ENCODE peak calls at places on chromosomes 13 and 19, in nine cellular contexts. N, V, G, X, T, D, C, E and S are unnamed samples.

GRCh38 chr19:2036424-2036823 is 14.6 kb downstream of the MKNK2 start:
- DNase-seq in E (no peak), G (no peak), N (no peak), X (no peak), D (no peak), T (no peak), C (no peak), V (no peak), S (no peak)

GRCh38 chr13:85503797-85504196 is 295.4 kb downstream of the SLITRK6 start:
- DNase-seq in N (no peak), T (no peak), D (no peak), C (no peak), E (no peak), V (no peak), G (peak), X (no peak), S (no peak)

GRCh38 chr13:113621046-113621445 is 36.5 kb downstream of the TFDP1 start:
- DNase-seq in C (no peak), G (no peak), V (no peak), T (no peak), N (no peak), E (no peak), X (no peak), D (no peak), S (no peak)

GRCh38 chr13:102322211-102322610 is 79.6 kb downstream of the FGF14 start:
- DNase-seq in N (no peak), T (no peak), X (no peak), D (no peak), C (no peak), V (no peak), G (no peak), E (no peak), S (no peak)

GRCh38 chr13:90414691-90415596 is 932.5 kb upstream of the MIR17HG start:
- DNase-seq in D (no peak), C (peak), G (peak), E (no peak), T (no peak), N (no peak), V (no peak), X (no peak), S (no peak)

GRCh38 chr13:113616991-113617749 is 32.6 kb downstream of the TFDP1 start:
- DNase-seq in C (peak), E (no peak), G (peak), D (no peak), N (no peak), X (no peak), T (no peak), V (no peak), S (no peak)

GRCh38 chr19:4350726-4351125 is 7.4 kb downstream of the MPND start:
- DNase-seq in N (no peak), E (no peak), C (no peak), D (no peak), V (no peak), T (no peak), G (no peak), X (no peak), S (no peak)

GRCh38 chr19:3171894-3172679 is 6.5 kb upstream of the S1PR4 start:
- DNase-seq in V (no peak), N (no peak), T (no peak), D (no peak), X (no peak), E (no peak), G (no peak), C (no peak), S (no peak)

GRCh38 chr19:343451-343931 is 1.1 kb downstream of the MIER2 start:
- DNase-seq in V (no peak), G (no peak), C (peak), X (no peak), D (no peak), N (no peak), T (no peak), E (no peak), S (no peak)

GRCh38 chr13:42114912-42115311 is 66.5 kb downstream of the DGKH start:
- DNase-seq in E (no peak), G (no peak), T (no peak), V (no peak), D (no peak), C (no peak), X (no peak), N (no peak), S (no peak)

GRCh38 chr13:73201601-73202000 is 142.8 kb downstream of the KLF5 start:
- DNase-seq in G (no peak), D (no peak), T (no peak), V (no peak), C (no peak), N (no peak), X (no peak), E (no peak), S (no peak)

GRCh38 chr13:102977471-102977870 is 88.7 kb downstream of the SLC10A2 start:
- DNase-seq in X (no peak), V (no peak), E (no peak), D (no peak), G (no peak), T (no peak), N (no peak), C (peak), S (no peak)

GRCh38 chr13:94712287-94712811 is at the start of gene SOX21:
- DNase-seq in X (no peak), G (no peak), D (no peak), T (no peak), C (peak), E (peak), V (no peak), N (no peak), S (no peak)

GRCh38 chr13:50800091-50800739 is 43.3 kb downstream of the DLEU7 start:
- DNase-seq in D (no peak), C (no peak), X (no peak), T (no peak), G (peak), V (no peak), E (peak), N (no peak), S (no peak)

GRCh38 chr19:8578642-8579265 is 1.5 kb upstream of the MYO1F start:
- DNase-seq in X (peak), D (peak), G (no peak), V (peak), N (peak), E (peak), T (peak), C (peak), S (no peak)

GRCh38 chr13:95193509-95194230 is 107.6 kb downstream of the ABCC4 start:
- DNase-seq in X (no peak), E (no peak), C (no peak), G (no peak), V (no peak), T (no peak), N (no peak), D (no peak), S (no peak)

GRCh38 chr19:10191347-10191746 is 3.4 kb downstream of the DNMT1 start:
- DNase-seq in E (no peak), V (no peak), T (no peak), C (peak), N (no peak), X (no peak), D (no peak), G (peak), S (no peak)

GRCh38 chr13:65034266-65034665 is 2195.9 kb downstream of the PCDH9 start:
- DNase-seq in N (no peak), X (no peak), C (no peak), V (no peak), G (no peak), D (no peak), E (no peak), T (no peak), S (no peak)

GRCh38 chr13:68128297-68128915 is 898.3 kb upstream of the PCDH9 start:
- DNase-seq in C (no peak), X (no peak), E (no peak), N (no peak), D (no peak), V (no peak), T (no peak), G (no peak), S (no peak)

GRCh38 chr19:29545866-29546582 is 20.2 kb downstream of the VSTM2B start:
- DNase-seq in D (no peak), G (no peak), V (no peak), T (no peak), E (no peak), N (no peak), X (no peak), C (no peak), S (no peak)

GRCh38 chr13:23547000-23547590 is 23.1 kb upstream of the TNFRSF19 start:
- DNase-seq in X (no peak), V (peak), N (no peak), T (peak), C (peak), E (no peak), D (no peak), G (peak), S (no peak)

GRCh38 chr19:47226426-47227346 is 4.3 kb downstream of the BBC3 start:
- DNase-seq in V (peak), D (no peak), C (peak), X (no peak), E (peak), G (peak), T (peak), N (peak), S (peak)

GRCh38 chr13:33710924-33711323 is 107.0 kb upstream of the RFC3 start:
- DNase-seq in X (no peak), T (no peak), C (no peak), V (no peak), D (no peak), E (no peak), N (no peak), G (no peak), S (no peak)

GRCh38 chr19:35716735-35716984 is 1.1 kb upstream of the KMT2B start:
- DNase-seq in D (no peak), T (no peak), C (no peak), N (no peak), X (no peak), E (no peak), G (no peak), V (peak), S (no peak)

GRCh38 chr19:54302252-54302651 is 10.7 kb downstream of the LILRA5 start:
- DNase-seq in N (no peak), D (no peak), X (no peak), C (no peak), G (no peak), E (no peak), V (peak), T (no peak), S (no peak)

GRCh38 chr19:14786421-14786851 is 8.1 kb upstream of the ADGRE2 start:
- DNase-seq in C (peak), N (no peak), D (no peak), V (no peak), G (no peak), E (no peak), X (no peak), T (peak), S (no peak)

GRCh38 chr19:15284896-15285295 is 47.4 kb downstream of the BRD4 start:
- DNase-seq in N (no peak), V (no peak), G (no peak), E (no peak), X (no peak), C (no peak), D (no peak), T (no peak), S (no peak)

GRCh38 chr19:40238775-40239174 is 12.3 kb upstream of the CCNP start:
- DNase-seq in D (no peak), X (no peak), C (no peak), G (no peak), T (no peak), E (no peak), N (no peak), V (no peak), S (no peak)